ENCODE peak calls at places on chromosomes 5 and 9, in seven cellular contexts. L, I, H, Z, O, D and F are unnamed samples.

GRCh38 chr5:36878421-36879088 is 2.0 kb downstream of the NIPBL start:
- DNase-seq in L (no peak), I (no peak), H (peak), Z (no peak), O (no peak), D (peak), F (no peak)

GRCh38 chr5:97041239-97041638 is 101.2 kb downstream of the LIX1 start:
- DNase-seq in L (no peak), I (no peak), H (no peak), Z (no peak), O (no peak), D (no peak), F (no peak)

GRCh38 chr9:121399883-121400607 is 30.0 kb upstream of the STOM start:
- DNase-seq in L (peak), I (no peak), H (peak), Z (no peak), O (peak), D (peak), F (peak)

GRCh38 chr5:55223219-55223987 is 3.7 kb downstream of the MCIDAS start:
- DNase-seq in L (peak), I (no peak), H (no peak), Z (peak), O (no peak), D (no peak), F (no peak)

GRCh38 chr5:90640484-90641059 is 82.0 kb downstream of the ADGRV1 start:
- DNase-seq in L (no peak), I (no peak), H (no peak), Z (no peak), O (no peak), D (no peak), F (no peak)

GRCh38 chr5:133290669-133291235 is 238.9 kb downstream of the HSPA4 start:
- DNase-seq in L (no peak), I (no peak), H (no peak), Z (no peak), O (no peak), D (no peak), F (no peak)

GRCh38 chr5:170483701-170484458 is 19.9 kb upstream of the KCNIP1 start:
- DNase-seq in L (no peak), I (no peak), H (no peak), Z (no peak), O (no peak), D (no peak), F (no peak)

GRCh38 chr5:96601811-96602244 is 60.3 kb upstream of the CAST start:
- DNase-seq in L (peak), I (no peak), H (peak), Z (peak), O (peak), D (peak), F (peak)

GRCh38 chr5:149392718-149393117 is 13.6 kb upstream of the IL17B start:
- DNase-seq in L (no peak), I (no peak), H (no peak), Z (no peak), O (no peak), D (peak), F (no peak)

GRCh38 chr5:125461641-125462072 is 715.2 kb upstream of the ZNF608 start:
- DNase-seq in L (no peak), I (no peak), H (no peak), Z (no peak), O (no peak), D (no peak), F (no peak)

GRCh38 chr9:95316274-95316673 is 1.2 kb downstream of the FANCC start:
- DNase-seq in L (no peak), I (no peak), H (no peak), Z (no peak), O (no peak), D (no peak), F (no peak)

GRCh38 chr5:66013906-66014305 is 87.5 kb downstream of the ERBIN start:
- DNase-seq in L (no peak), I (no peak), H (no peak), Z (no peak), O (no peak), D (no peak), F (no peak)

GRCh38 chr5:73188764-73189521 is 15.9 kb downstream of the TMEM174 start:
- DNase-seq in L (no peak), I (no peak), H (no peak), Z (no peak), O (no peak), D (peak), F (peak)

GRCh38 chr9:87336914-87337333 is 160.7 kb upstream of the DAPK1 start:
- DNase-seq in L (peak), I (no peak), H (peak), Z (peak), O (peak), D (peak), F (peak)

GRCh38 chr9:136200424-136200823 is 4.5 kb downstream of the LHX3 start:
- DNase-seq in L (no peak), I (no peak), H (no peak), Z (no peak), O (no peak), D (no peak), F (no peak)

GRCh38 chr5:17738461-17738860 is 104.2 kb downstream of the TAF11L14 start:
- DNase-seq in L (no peak), I (no peak), H (no peak), Z (no peak), O (no peak), D (no peak), F (no peak)

GRCh38 chr5:67476531-67476930 is 279.9 kb upstream of the CD180 start:
- DNase-seq in L (no peak), I (no peak), H (peak), Z (no peak), O (no peak), D (peak), F (no peak)

GRCh38 chr5:79932510-79933504 is 58.3 kb downstream of the MTX3 start:
- DNase-seq in L (no peak), I (no peak), H (peak), Z (no peak), O (no peak), D (no peak), F (peak)

GRCh38 chr5:177116631-177117373 is 16.8 kb upstream of the NSD1 start:
- DNase-seq in L (peak), I (peak), H (peak), Z (peak), O (no peak), D (peak), F (peak)

GRCh38 chr9:93091453-93092081 is 4.5 kb upstream of the CARD19 start:
- DNase-seq in L (no peak), I (no peak), H (peak), Z (peak), O (peak), D (peak), F (no peak)

GRCh38 chr9:92455217-92455616 is 27.1 kb downstream of the ASPN start:
- DNase-seq in L (no peak), I (no peak), H (no peak), Z (peak), O (no peak), D (no peak), F (no peak)

GRCh38 chr5:83983852-83984251 is 263.2 kb upstream of the HAPLN1 start:
- DNase-seq in L (no peak), I (no peak), H (no peak), Z (no peak), O (no peak), D (no peak), F (no peak)

GRCh38 chr5:73668422-73669116 is 42.6 kb downstream of the ARHGEF28 start:
- DNase-seq in L (no peak), I (no peak), H (no peak), Z (no peak), O (no peak), D (no peak), F (no peak)

GRCh38 chr5:57368010-57368409 is 114.6 kb downstream of the ACTBL2 start:
- DNase-seq in L (no peak), I (no peak), H (peak), Z (no peak), O (no peak), D (peak), F (no peak)

GRCh38 chr5:54637654-54638053 is 120.1 kb downstream of the SNX18 start:
- DNase-seq in L (no peak), I (peak), H (no peak), Z (no peak), O (no peak), D (no peak), F (no peak)

GRCh38 chr9:121281614-121282291 is 13.8 kb downstream of the GSN start:
- DNase-seq in L (no peak), I (no peak), H (no peak), Z (peak), O (peak), D (peak), F (no peak)

GRCh38 chr5:91235194-91235793 is 147.8 kb downstream of the ARRDC3 start:
- DNase-seq in L (no peak), I (no peak), H (no peak), Z (no peak), O (no peak), D (no peak), F (no peak)

GRCh38 chr5:67100301-67100700 is 96.3 kb downstream of the CD180 start:
- DNase-seq in L (no peak), I (no peak), H (no peak), Z (peak), O (no peak), D (no peak), F (no peak)

GRCh38 chr5:75167345-75167744 is 69.3 kb downstream of the ANKRD31 start:
- DNase-seq in L (no peak), I (no peak), H (no peak), Z (no peak), O (no peak), D (peak), F (no peak)

GRCh38 chr5:55850839-55851674 is at the start of gene IL31RA:
- DNase-seq in L (no peak), I (no peak), H (peak), Z (no peak), O (peak), D (peak), F (peak)

GRCh38 chr5:16313761-16314160 is 134.2 kb upstream of the MARCHF11 start:
- DNase-seq in L (no peak), I (no peak), H (no peak), Z (no peak), O (no peak), D (no peak), F (no peak)

GRCh38 chr5:132230871-132231270 is 3.2 kb upstream of the P4HA2 start:
- DNase-seq in L (no peak), I (no peak), H (no peak), Z (no peak), O (no peak), D (no peak), F (no peak)

GRCh38 chr5:55645304-55645703 is 66.8 kb downstream of the SLC38A9 start:
- DNase-seq in L (no peak), I (no peak), H (no peak), Z (no peak), O (no peak), D (peak), F (peak)

GRCh38 chr5:149379177-149379761 is at the start of gene IL17B:
- DNase-seq in L (no peak), I (no peak), H (no peak), Z (no peak), O (no peak), D (no peak), F (no peak)

GRCh38 chr9:95834281-95834907 is 41.1 kb upstream of the ERCC6L2 start:
- DNase-seq in L (no peak), I (no peak), H (no peak), Z (peak), O (no peak), D (no peak), F (no peak)

GRCh38 chr9:20811872-20812271 is 127.8 kb downstream of the FOCAD start:
- DNase-seq in L (no peak), I (no peak), H (no peak), Z (no peak), O (no peak), D (peak), F (no peak)

GRCh38 chr5:124935060-124935459 is 188.6 kb upstream of the ZNF608 start:
- DNase-seq in L (peak), I (peak), H (no peak), Z (peak), O (no peak), D (no peak), F (no peak)

GRCh38 chr5:1106385-1107166 is 5.3 kb downstream of the SLC12A7 start:
- DNase-seq in L (no peak), I (no peak), H (no peak), Z (peak), O (no peak), D (no peak), F (no peak)

GRCh38 chr5:1108865-1109174 is 3.0 kb downstream of the SLC12A7 start:
- DNase-seq in L (no peak), I (no peak), H (no peak), Z (no peak), O (no peak), D (no peak), F (no peak)

GRCh38 chr5:1108008-1108864 is 3.6 kb downstream of the SLC12A7 start:
- DNase-seq in L (no peak), I (no peak), H (no peak), Z (peak), O (no peak), D (no peak), F (no peak)

GRCh38 chr5:1105350-1106265 is 6.3 kb downstream of the SLC12A7 start:
- DNase-seq in L (peak), I (peak), H (no peak), Z (peak), O (no peak), D (no peak), F (no peak)

GRCh38 chr5:1107167-1108007 is 4.5 kb downstream of the SLC12A7 start:
- DNase-seq in L (no peak), I (no peak), H (no peak), Z (peak), O (no peak), D (no peak), F (no peak)
- TF ChIP-seq CTCF in L (no peak), I (no peak), H (no peak), Z (no peak), O (no peak), D (no peak), F (no peak)

GRCh38 chr5:157564149-157564711 is 11.3 kb downstream of the ADAM19 start:
- DNase-seq in L (no peak), I (no peak), H (no peak), Z (no peak), O (no peak), D (no peak), F (no peak)
- TF ChIP-seq CTCF in L (peak), I (no peak), H (no peak), Z (no peak), O (no peak), D (no peak), F (no peak)

GRCh38 chr5:85288914-85289313 is 904.2 kb upstream of the EDIL3 start:
- DNase-seq in L (no peak), I (no peak), H (no peak), Z (no peak), O (no peak), D (no peak), F (no peak)
- TF ChIP-seq CTCF in L (no peak), I (no peak), H (no peak), Z (no peak), O (no peak), D (no peak), F (no peak)

GRCh38 chr5:94972268-94972667 is 312.6 kb downstream of the MCTP1 start:
- DNase-seq in L (no peak), I (no peak), H (no peak), Z (no peak), O (no peak), D (no peak), F (no peak)

GRCh38 chr5:94967525-94967924 is 317.4 kb downstream of the MCTP1 start:
- DNase-seq in L (no peak), I (no peak), H (no peak), Z (no peak), O (no peak), D (no peak), F (no peak)

GRCh38 chr5:94968507-94969095 is 316.3 kb downstream of the MCTP1 start:
- DNase-seq in L (peak), I (no peak), H (peak), Z (peak), O (peak), D (peak), F (peak)

DNA sequence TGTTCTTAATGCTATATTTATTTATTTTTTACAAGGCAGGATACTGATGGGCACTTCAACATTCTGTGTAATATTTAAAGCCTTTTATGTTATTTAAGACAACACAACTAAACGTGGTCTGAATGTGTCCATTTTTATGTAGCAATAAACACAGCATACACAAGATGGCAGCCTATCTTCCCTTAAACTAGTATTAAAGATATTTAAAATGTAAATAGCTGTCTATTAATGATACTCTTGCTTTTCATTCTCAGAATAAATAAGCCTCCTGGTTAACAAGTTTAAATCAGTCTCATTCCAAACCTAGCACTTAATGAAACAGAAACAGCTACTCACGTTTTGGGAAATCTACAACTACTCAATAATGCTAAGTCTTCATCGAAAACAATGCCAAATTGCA is 315.7 kb downstream of the MCTP1 start:
- DNase-seq in L (no peak), I (no peak), H (peak), Z (no peak), O (no peak), D (peak), F (no peak)
- TF ChIP-seq CTCF in L (no peak), I (no peak), H (peak), Z (no peak), O (peak), D (no peak), F (no peak)

GRCh38 chr9:70135176-70135575 is 91.5 kb downstream of the MAMDC2 start:
- DNase-seq in L (no peak), I (no peak), H (no peak), Z (no peak), O (no peak), D (no peak), F (no peak)
- TF ChIP-seq CTCF in L (no peak), I (no peak), H (peak), Z (no peak), O (no peak), D (peak), F (no peak)

GRCh38 chr9:5628530-5629311 is at the start of gene RIC1:
- DNase-seq in L (peak), I (peak), H (peak), Z (peak), O (peak), D (peak), F (peak)
- TF ChIP-seq CTCF in L (no peak), I (no peak), H (no peak), Z (no peak), O (no peak), D (no peak), F (no peak)

DNA sequence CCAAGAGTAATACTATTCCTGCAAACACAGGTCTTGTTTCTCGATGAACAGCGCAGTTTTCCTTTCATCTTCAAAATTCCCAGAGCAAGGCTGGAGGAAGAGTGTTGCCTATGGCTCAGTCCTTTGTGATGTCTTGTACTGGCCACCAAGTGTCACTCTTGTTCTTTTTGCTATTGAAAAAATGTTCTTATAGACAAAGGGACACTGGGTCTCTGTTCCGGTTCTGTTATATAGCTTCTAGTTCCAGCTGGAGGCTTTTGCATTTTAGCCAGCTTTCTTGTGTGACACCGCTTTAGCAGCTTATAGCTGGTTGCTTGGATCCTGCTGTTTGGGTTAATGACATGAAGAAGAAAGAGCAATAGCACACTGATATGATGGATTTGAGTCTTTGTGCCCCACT is 343.7 kb upstream of the KCNN2 start:
- DNase-seq in L (no peak), I (no peak), H (no peak), Z (no peak), O (no peak), D (peak), F (no peak)
- TF ChIP-seq CTCF in L (no peak), I (no peak), H (no peak), Z (no peak), O (no peak), D (peak), F (no peak)

DNA sequence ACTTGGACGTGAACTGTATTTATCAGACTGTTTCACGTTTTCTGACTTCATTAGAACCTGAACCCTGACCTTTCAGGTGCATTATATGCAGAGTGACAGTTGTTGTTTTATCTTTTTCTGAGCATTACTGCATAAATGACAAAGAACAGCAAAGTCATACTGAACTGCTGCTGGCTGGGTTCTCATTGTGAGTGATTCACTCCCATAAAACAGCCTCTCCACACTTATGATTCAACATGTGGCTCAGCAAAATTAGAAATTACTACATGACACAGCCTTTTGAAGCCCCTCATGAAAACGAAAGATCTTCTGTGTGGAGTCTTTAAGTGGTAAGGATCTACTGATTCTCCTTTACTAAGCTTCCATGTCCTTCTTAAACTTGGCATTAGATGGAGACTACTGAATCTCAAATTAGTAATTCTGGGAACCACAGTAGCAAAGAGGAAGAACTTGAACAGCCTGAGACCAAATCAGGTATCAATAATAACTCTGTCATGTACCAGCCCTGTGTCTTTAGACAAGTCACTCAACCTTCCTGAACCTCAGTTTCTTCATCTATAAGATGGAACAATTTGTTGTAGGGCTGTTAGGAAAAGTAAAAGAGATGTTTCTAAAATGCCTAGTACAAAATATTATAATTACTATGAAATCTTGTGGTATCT is 172.3 kb upstream of the GNA14 start:
- DNase-seq in L (no peak), I (no peak), H (peak), Z (no peak), O (no peak), D (peak), F (no peak)
- TF ChIP-seq CTCF in L (no peak), I (no peak), H (no peak), Z (no peak), O (no peak), D (no peak), F (no peak)

DNA sequence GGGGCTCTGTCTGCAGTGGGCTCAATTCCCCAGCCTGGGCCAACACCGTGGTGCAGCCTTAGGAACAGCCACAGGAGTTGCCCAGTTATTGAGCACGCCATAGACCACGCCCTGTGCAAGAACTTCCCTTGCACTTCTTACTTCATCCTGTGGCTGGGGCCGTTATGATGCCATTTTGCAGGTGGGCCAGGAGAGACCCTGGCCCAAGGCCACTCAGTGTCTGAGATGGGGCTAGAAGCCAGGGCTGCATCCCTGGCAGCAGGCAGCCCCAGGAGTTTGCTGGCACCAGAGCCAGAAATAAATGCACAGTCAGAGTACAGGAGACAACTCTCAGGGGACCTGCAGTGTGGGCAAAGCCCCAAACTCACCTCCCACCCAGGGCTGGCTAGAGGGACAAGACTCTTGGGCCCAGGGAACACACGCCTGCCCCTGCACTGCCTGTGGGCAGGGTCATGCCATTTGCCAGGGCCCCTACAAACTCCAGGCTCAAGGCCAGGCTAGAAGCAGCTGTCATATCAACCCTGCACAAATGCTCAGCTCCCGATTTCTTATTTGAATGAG is 6.7 kb downstream of the CORO2A start:
- DNase-seq in L (no peak), I (no peak), H (no peak), Z (no peak), O (no peak), D (no peak), F (no peak)
- TF ChIP-seq CTCF in L (no peak), I (no peak), H (no peak), Z (no peak), O (no peak), D (no peak), F (no peak)